ENCODE peak calls at places on chromosomes 7 and 10, in nine cellular contexts. One of them, this sample, is unnamed.

GRCh38 chr10:98154076-98154475 is 19.6 kb downstream of the R3HCC1L start:
- DNase-seq in glomerular endothelial cell: no peak
- DNase-seq in ureter: no peak
- DNase-seq in mammary epithelial cell: no peak
- DNase-seq in T-helper 1 cell: no peak
- DNase-seq in mucosa of gallbladder: no peak
- DNase-seq in H4: peak; percentile 17
- DNase-seq in ovary: no peak
- DNase-seq in fibroblast of the conjunctiva: no peak
- DNase-seq in this sample: no peak

GRCh38 chr10:29736325-29737208 is 101.8 kb upstream of the SVIL start:
- DNase-seq in T-helper 1 cell: peak; percentile 5
- DNase-seq in ovary: peak; percentile 79
- DNase-seq in mucosa of gallbladder: peak; percentile 47
- DNase-seq in ureter: peak; percentile 71
- DNase-seq in H4: no peak
- DNase-seq in fibroblast of the conjunctiva: no peak
- DNase-seq in glomerular endothelial cell: no peak
- DNase-seq in mammary epithelial cell: peak; percentile 61
- DNase-seq in this sample: peak; percentile 59

GRCh38 chr10:3282341-3282740 is 109.8 kb upstream of the PITRM1 start:
- DNase-seq in mammary epithelial cell: no peak
- DNase-seq in mucosa of gallbladder: no peak
- DNase-seq in glomerular endothelial cell: no peak
- DNase-seq in fibroblast of the conjunctiva: no peak
- DNase-seq in ovary: no peak
- DNase-seq in T-helper 1 cell: no peak
- DNase-seq in ureter: no peak
- DNase-seq in H4: no peak
- DNase-seq in this sample: no peak

GRCh38 chr7:112414855-112415490 is 35.3 kb upstream of the IFRD1 start:
- DNase-seq in H4: peak; percentile 54
- DNase-seq in fibroblast of the conjunctiva: peak; percentile 30
- DNase-seq in ureter: no peak
- DNase-seq in mucosa of gallbladder: no peak
- DNase-seq in glomerular endothelial cell: no peak
- DNase-seq in ovary: no peak
- DNase-seq in T-helper 1 cell: no peak
- DNase-seq in mammary epithelial cell: peak; percentile 30
- DNase-seq in this sample: no peak

GRCh38 chr7:154748387-154748786 is 254.5 kb downstream of the PAXIP1 start:
- DNase-seq in mucosa of gallbladder: no peak
- DNase-seq in ovary: no peak
- DNase-seq in H4: no peak
- DNase-seq in ureter: no peak
- DNase-seq in T-helper 1 cell: no peak
- DNase-seq in glomerular endothelial cell: no peak
- DNase-seq in fibroblast of the conjunctiva: no peak
- DNase-seq in mammary epithelial cell: no peak
- DNase-seq in this sample: no peak

GRCh38 chr10:127429601-127430312 is 119.4 kb upstream of the NPS start:
- DNase-seq in mucosa of gallbladder: no peak
- DNase-seq in ureter: no peak
- DNase-seq in mammary epithelial cell: no peak
- DNase-seq in T-helper 1 cell: no peak
- DNase-seq in glomerular endothelial cell: no peak
- DNase-seq in H4: no peak
- DNase-seq in ovary: no peak
- DNase-seq in fibroblast of the conjunctiva: no peak
- DNase-seq in this sample: no peak

GRCh38 chr7:34747842-34748241 is 89.8 kb downstream of the NPSR1 start:
- DNase-seq in mucosa of gallbladder: peak; percentile 21
- DNase-seq in mammary epithelial cell: no peak
- DNase-seq in ureter: no peak
- DNase-seq in fibroblast of the conjunctiva: no peak
- DNase-seq in glomerular endothelial cell: no peak
- DNase-seq in ovary: no peak
- DNase-seq in T-helper 1 cell: no peak
- DNase-seq in H4: peak; percentile 43
- DNase-seq in this sample: peak; percentile 34

GRCh38 chr7:112726076-112726475 is 64.1 kb downstream of the TMEM168 start:
- DNase-seq in fibroblast of the conjunctiva: no peak
- DNase-seq in ureter: no peak
- DNase-seq in mammary epithelial cell: no peak
- DNase-seq in mucosa of gallbladder: no peak
- DNase-seq in ovary: no peak
- DNase-seq in H4: no peak
- DNase-seq in T-helper 1 cell: no peak
- DNase-seq in glomerular endothelial cell: no peak
- DNase-seq in this sample: no peak

GRCh38 chr10:61929555-61929954 is 28.1 kb downstream of the ARID5B start:
- DNase-seq in fibroblast of the conjunctiva: no peak
- DNase-seq in ureter: no peak
- DNase-seq in H4: no peak
- DNase-seq in mucosa of gallbladder: no peak
- DNase-seq in mammary epithelial cell: no peak
- DNase-seq in T-helper 1 cell: no peak
- DNase-seq in glomerular endothelial cell: no peak
- DNase-seq in ovary: no peak
- DNase-seq in this sample: no peak

GRCh38 chr10:14128519-14128918 is 202.2 kb downstream of the FRMD4A start:
- DNase-seq in glomerular endothelial cell: no peak
- DNase-seq in ovary: no peak
- DNase-seq in T-helper 1 cell: no peak
- DNase-seq in mammary epithelial cell: no peak
- DNase-seq in fibroblast of the conjunctiva: no peak
- DNase-seq in mucosa of gallbladder: no peak
- DNase-seq in ureter: no peak
- DNase-seq in H4: no peak
- DNase-seq in this sample: no peak

GRCh38 chr7:158581440-158582088 is 6.1 kb downstream of the PTPRN2 start:
- DNase-seq in ovary: no peak
- DNase-seq in ureter: no peak
- DNase-seq in glomerular endothelial cell: no peak
- DNase-seq in mucosa of gallbladder: peak; percentile 24
- DNase-seq in mammary epithelial cell: no peak
- DNase-seq in fibroblast of the conjunctiva: no peak
- DNase-seq in T-helper 1 cell: no peak
- DNase-seq in H4: no peak
- DNase-seq in this sample: no peak

GRCh38 chr7:34057956-34058355 is 152.6 kb downstream of the BMPER start:
- DNase-seq in mammary epithelial cell: peak; percentile 29
- DNase-seq in mucosa of gallbladder: no peak
- DNase-seq in ureter: no peak
- DNase-seq in glomerular endothelial cell: no peak
- DNase-seq in fibroblast of the conjunctiva: no peak
- DNase-seq in ovary: no peak
- DNase-seq in H4: no peak
- DNase-seq in T-helper 1 cell: no peak
- DNase-seq in this sample: no peak

GRCh38 chr7:157549612-157550299 is 213.0 kb downstream of the DNAJB6 start:
- DNase-seq in T-helper 1 cell: no peak
- DNase-seq in mucosa of gallbladder: no peak
- DNase-seq in ovary: no peak
- DNase-seq in mammary epithelial cell: no peak
- DNase-seq in fibroblast of the conjunctiva: no peak
- DNase-seq in ureter: no peak
- DNase-seq in glomerular endothelial cell: no peak
- DNase-seq in H4: no peak
- DNase-seq in this sample: no peak

GRCh38 chr10:15461353-15462108 is 90.4 kb upstream of the FAM171A1 start:
- DNase-seq in glomerular endothelial cell: no peak
- DNase-seq in ureter: peak; percentile 46
- DNase-seq in fibroblast of the conjunctiva: peak; percentile 53
- DNase-seq in T-helper 1 cell: no peak
- DNase-seq in H4: peak; percentile 46
- DNase-seq in mucosa of gallbladder: peak; percentile 17
- DNase-seq in mammary epithelial cell: peak; percentile 9
- DNase-seq in ovary: no peak
- DNase-seq in this sample: no peak

GRCh38 chr10:114856544-114857287 is 35.1 kb downstream of the FHIP2A start:
- DNase-seq in ovary: no peak
- DNase-seq in glomerular endothelial cell: peak; percentile 67
- DNase-seq in mammary epithelial cell: peak; percentile 50
- DNase-seq in ureter: no peak
- DNase-seq in fibroblast of the conjunctiva: peak; percentile 57
- DNase-seq in T-helper 1 cell: no peak
- DNase-seq in H4: peak; percentile 11
- DNase-seq in mucosa of gallbladder: no peak
- DNase-seq in this sample: no peak

GRCh38 chr10:88553116-88553752 is 29.9 kb downstream of the RNLS start:
- DNase-seq in ovary: peak; percentile 75
- DNase-seq in glomerular endothelial cell: peak; percentile 33
- DNase-seq in ureter: peak; percentile 57
- DNase-seq in H4: peak; percentile 66
- DNase-seq in mammary epithelial cell: peak; percentile 66
- DNase-seq in T-helper 1 cell: peak; percentile 5
- DNase-seq in mucosa of gallbladder: peak; percentile 59
- DNase-seq in fibroblast of the conjunctiva: peak; percentile 84
- DNase-seq in this sample: no peak

GRCh38 chr7:23617482-23617881 is 20.3 kb downstream of the CCDC126 start:
- DNase-seq in H4: no peak
- DNase-seq in mammary epithelial cell: no peak
- DNase-seq in ovary: no peak
- DNase-seq in T-helper 1 cell: no peak
- DNase-seq in ureter: no peak
- DNase-seq in glomerular endothelial cell: no peak
- DNase-seq in mucosa of gallbladder: no peak
- DNase-seq in fibroblast of the conjunctiva: no peak
- DNase-seq in this sample: no peak

GRCh38 chr7:134368851-134369533 is 52.3 kb upstream of the SLC35B4 start:
- DNase-seq in H4: peak; percentile 68
- DNase-seq in fibroblast of the conjunctiva: peak; percentile 40
- DNase-seq in glomerular endothelial cell: peak; percentile 29
- DNase-seq in mammary epithelial cell: peak; percentile 74
- DNase-seq in mucosa of gallbladder: peak; percentile 69
- DNase-seq in ureter: peak; percentile 55
- DNase-seq in ovary: no peak
- DNase-seq in T-helper 1 cell: no peak
- DNase-seq in this sample: no peak

GRCh38 chr7:151682831-151683614 is 163.3 kb upstream of the RHEB start:
- DNase-seq in H4: no peak
- DNase-seq in mucosa of gallbladder: no peak
- DNase-seq in ovary: no peak
- DNase-seq in T-helper 1 cell: no peak
- DNase-seq in mammary epithelial cell: no peak
- DNase-seq in fibroblast of the conjunctiva: no peak
- DNase-seq in ureter: no peak
- DNase-seq in glomerular endothelial cell: no peak
- DNase-seq in this sample: no peak

This sample was measured in lung.